ENCODE peak calls at places on chromosomes 13 and 19, in six cellular contexts. I is body of pancreas; K is neural progenitor cell; E is NCI-H146; G is anterior cingulate cortex; S is CD8-positive, alpha-beta T cell. D is an unnamed sample.

GRCh38 chr19:677201-677600 is 1.0 kb downstream of the FSTL3 start:
- DNase-seq in G (no peak), I (peak; percentile 72), E (no peak), K (no peak), S (no peak), D (no peak)

GRCh38 chr19:6232567-6232966 is 47.2 kb downstream of the MLLT1 start:
- DNase-seq in K (no peak), E (no peak), S (no peak), G (no peak), I (no peak), D (no peak)

GRCh38 chr19:50492303-50493052 is 15.8 kb upstream of the GARIN5A start:
- DNase-seq in K (peak; percentile 24), S (peak; percentile 30), E (no peak), G (no peak), I (no peak), D (no peak)

GRCh38 chr13:112732679-112733078 is 42.8 kb downstream of the ATP11A start:
- DNase-seq in E (peak; percentile 80), S (no peak), I (no peak), K (no peak), G (no peak), D (no peak)

GRCh38 chr13:100506154-100506553 is 82.4 kb downstream of the GGACT start:
- DNase-seq in G (no peak), E (peak; percentile 28), S (no peak), K (no peak), I (no peak), D (no peak)

GRCh38 chr19:11102944-11103343 is 13.7 kb downstream of the LDLR start:
- DNase-seq in E (no peak), I (no peak), S (no peak), K (no peak), G (no peak), D (no peak)

GRCh38 chr13:25928941-25929505 is 122.8 kb downstream of the SHISA2 start:
- DNase-seq in E (no peak), K (no peak), S (no peak), I (no peak), G (no peak), D (no peak)

GRCh38 chr13:52804202-52804641 is 44.2 kb downstream of the PCDH8 start:
- DNase-seq in K (no peak), S (no peak), I (no peak), G (no peak), E (no peak), D (no peak)

GRCh38 chr19:19113040-19113541 is 25.2 kb downstream of the TMEM161A start:
- DNase-seq in E (peak; percentile 16), G (no peak), S (no peak), K (peak; percentile 64), I (no peak), D (no peak)

GRCh38 chr13:110416131-110416584 is 109.1 kb downstream of the COL4A2 start:
- DNase-seq in S (no peak), I (no peak), K (no peak), E (no peak), G (no peak), D (no peak)

GRCh38 chr13:21137696-21138095 is 38.7 kb downstream of the SKA3 start:
- DNase-seq in K (no peak), I (no peak), E (no peak), G (no peak), S (no peak), D (no peak)

GRCh38 chr13:31797154-31797775 is 57.9 kb downstream of the RXFP2 start:
- DNase-seq in I (no peak), K (peak; percentile 36), S (no peak), E (peak; percentile 23), G (no peak), D (no peak)

D was measured in prostate gland.